ENCODE peak calls at places on chromosomes 3 and 15, in ten cellular contexts. V is AG08396; W is ACHN; L is LoVo; T is activated CD8-positive, alpha-beta memory T cell treated with anti-CD3 and anti-CD28 coated beads for 24 hours; J is EL; Y is epithelial cell of esophagus; O is NCI-H1092 treated with DMSO at 0.1 percent for 48 hours; K is NCI-H510A treated with DMSO at 0.1 percent for 48 hours; A is stimulated activated CD8-positive, alpha-beta memory T cell treated with anti-CD3 and anti-CD28 coated beads, Interleukin-4, amount 100 ng/mL, for 1 hour. I is an unnamed sample.

GRCh38 chr3:55904716-55905115 is 417.6 kb upstream of the WNT5A start:
- DNase-seq in V (no peak), J (no peak), O (no peak), L (no peak), T (no peak), A (no peak), K (no peak), Y (no peak), W (no peak), I (no peak)

GRCh38 chr3:28836199-28836598 is 444.7 kb upstream of the RBMS3 start:
- DNase-seq in V (no peak), T (no peak), W (no peak), J (peak; percentile 78), A (no peak), O (no peak), Y (peak; percentile 29), L (no peak), K (no peak), I (no peak)

GRCh38 chr3:197027151-197027895 is 2.3 kb downstream of the MELTF start:
- DNase-seq in T (no peak), V (peak; percentile 19), Y (peak; percentile 32), K (no peak), J (no peak), L (no peak), W (no peak), O (no peak), A (no peak), I (no peak)

GRCh38 chr3:187777331-187778046 is 32.2 kb upstream of the BCL6 start:
- DNase-seq in K (no peak), T (peak; percentile 73), J (peak; percentile 51), A (peak; percentile 12), W (no peak), L (no peak), O (no peak), Y (peak; percentile 86), V (no peak), I (peak; percentile 38)

GRCh38 chr3:12445523-12446240 is 38.6 kb upstream of the TSEN2 start:
- DNase-seq in W (no peak), Y (no peak), L (no peak), K (no peak), J (no peak), O (no peak), V (no peak), T (no peak), A (no peak), I (no peak)

GRCh38 chr3:183122257-183122932 is 23.1 kb upstream of the MCCC1 start:
- DNase-seq in T (no peak), Y (peak; percentile 49), A (no peak), O (peak; percentile 58), K (peak; percentile 76), W (peak; percentile 48), V (peak; percentile 73), J (peak; percentile 61), L (peak; percentile 56), I (no peak)

GRCh38 chr15:45064386-45064785 is 41.4 kb downstream of the SORD start:
- DNase-seq in J (peak; percentile 20), K (no peak), A (no peak), O (no peak), W (peak; percentile 53), Y (no peak), T (no peak), V (peak; percentile 9), L (peak; percentile 11), I (no peak)

GRCh38 chr3:191646242-191646641 is 185.3 kb downstream of the PYDC2 start:
- DNase-seq in W (no peak), A (no peak), L (no peak), O (no peak), K (no peak), T (no peak), V (no peak), J (no peak), Y (no peak), I (no peak)

GRCh38 chr3:126538316-126538715 is 14.4 kb downstream of the CHST13 start:
- DNase-seq in K (no peak), V (no peak), A (no peak), Y (no peak), J (no peak), L (no peak), T (no peak), W (no peak), O (no peak), I (no peak)

GRCh38 chr15:43516801-43517353 is 531 bp upstream of the MAP1A start:
- DNase-seq in Y (no peak), W (no peak), V (peak; percentile 66), K (no peak), A (no peak), J (peak; percentile 54), T (no peak), O (no peak), L (no peak), I (no peak)

GRCh38 chr15:72341361-72341760 is 21.4 kb upstream of the CELF6 start:
- DNase-seq in K (peak; percentile 2), A (no peak), Y (no peak), V (no peak), J (no peak), L (no peak), T (no peak), O (no peak), W (peak; percentile 27), I (no peak)

GRCh38 chr3:124569761-124570160 is 160.5 kb upstream of the UMPS start:
- DNase-seq in O (no peak), L (no peak), J (no peak), W (no peak), V (no peak), T (no peak), K (no peak), A (no peak), Y (no peak), I (no peak)

GRCh38 chr15:39997031-39997430 is 42.0 kb downstream of the SRP14 start:
- DNase-seq in T (no peak), W (no peak), L (no peak), A (no peak), O (no peak), K (no peak), J (peak; percentile 60), Y (peak; percentile 38), V (no peak), I (no peak)

GRCh38 chr3:73609655-73610054 is 15.1 kb downstream of the PDZRN3 start:
- DNase-seq in J (no peak), T (no peak), V (no peak), A (no peak), Y (peak; percentile 15), L (no peak), W (no peak), O (no peak), K (no peak), I (no peak)

GRCh38 chr15:100030586-100031249 is 297.5 kb upstream of the LYSMD4 start:
- DNase-seq in T (no peak), W (no peak), V (no peak), K (no peak), O (no peak), Y (peak; percentile 52), L (no peak), A (no peak), J (peak; percentile 64), I (no peak)